ENCODE peak calls at places on chromosome 15, in seven cellular contexts. P is neuronal stem cell; V is mesenchymal stem cell; B is GM23248; E is CD4-positive, CD25-positive, alpha-beta regulatory T cell; N is gastrocnemius medialis; Q is effector memory CD4-positive, alpha-beta T cell. F is an unnamed sample.
A peak's percentile ranks its signal among the peaks of the same experiment; 100 is the strongest.

GRCh38 chr15:37046876-37047614 is 53.3 kb downstream of the MEIS2 start:
- DNase-seq in P (peak; percentile 53), V (peak; percentile 38), B (peak; percentile 60), E (no peak), N (no peak), Q (no peak), F (no peak)

GRCh38 chr15:41666353-41666920 is 6.2 kb downstream of the MGA start:
- DNase-seq in P (no peak), V (peak; percentile 57), B (peak; percentile 54), E (no peak), N (no peak), Q (no peak), F (no peak)

GRCh38 chr15:76160426-76161152 is 100.8 kb downstream of the TMEM266 start:
- DNase-seq in P (no peak), V (no peak), B (peak; percentile 18), E (no peak), N (no peak), Q (no peak), F (no peak)

GRCh38 chr15:91866971-91867372 is 13.5 kb downstream of the SLCO3A1 start:
- DNase-seq in P (no peak), V (peak; percentile 5), B (peak; percentile 64), E (no peak), N (no peak), Q (no peak), F (peak; percentile 88)

GRCh38 chr15:89812126-89812846 is 2.4 kb downstream of the ANPEP start:
- DNase-seq in P (no peak), V (no peak), B (peak; percentile 88), E (no peak), N (peak; percentile 62), Q (no peak), F (peak; percentile 90)

GRCh38 chr15:23052522-23052921 is 13.2 kb upstream of the TUBGCP5 start:
- DNase-seq in P (no peak), V (no peak), B (no peak), E (no peak), N (no peak), Q (no peak), F (no peak)

GRCh38 chr15:46710561-46710960 is 1006.7 kb upstream of the SEMA6D start:
- DNase-seq in P (no peak), V (no peak), B (no peak), E (no peak), N (no peak), Q (no peak), F (no peak)

GRCh38 chr15:41483519-41483918 is 10.2 kb upstream of the ITPKA start:
- DNase-seq in P (no peak), V (no peak), B (no peak), E (no peak), N (no peak), Q (no peak), F (no peak)

GRCh38 chr15:58437531-58438105 is 5.8 kb downstream of the LIPC start:
- DNase-seq in P (no peak), V (no peak), B (no peak), E (no peak), N (no peak), Q (no peak), F (no peak)

GRCh38 chr15:75672646-75673425 is 25.1 kb downstream of the SNX33 start:
- DNase-seq in P (no peak), V (peak; percentile 97), B (peak; percentile 63), E (no peak), N (no peak), Q (no peak), F (peak; percentile 58)

GRCh38 chr15:45425135-45425534 is 46.8 kb upstream of the GATM start:
- DNase-seq in P (no peak), V (peak; percentile 32), B (peak; percentile 77), E (no peak), N (no peak), Q (no peak), F (no peak)

GRCh38 chr15:98455899-98456298 is 192.4 kb upstream of the IGF1R start:
- DNase-seq in P (no peak), V (no peak), B (peak; percentile 19), E (no peak), N (no peak), Q (no peak), F (no peak)

GRCh38 chr15:45307230-45307924 is 55.3 kb downstream of the SLC28A2 start:
- DNase-seq in P (no peak), V (peak; percentile 43), B (peak; percentile 78), E (no peak), N (no peak), Q (no peak), F (no peak)

GRCh38 chr15:79919090-79919748 is 22.4 kb upstream of the MTHFS start:
- DNase-seq in P (no peak), V (no peak), B (no peak), E (no peak), N (no peak), Q (no peak), F (peak; percentile 49)

GRCh38 chr15:79918278-79918677 is 21.5 kb upstream of the MTHFS start:
- DNase-seq in P (no peak), V (no peak), B (no peak), E (no peak), N (no peak), Q (no peak), F (no peak)

GRCh38 chr15:79916424-79916823 is 19.6 kb upstream of the MTHFS start:
- DNase-seq in P (no peak), V (no peak), B (no peak), E (no peak), N (no peak), Q (no peak), F (no peak)

GRCh38 chr15:79919749-79920511 is 23.1 kb upstream of the MTHFS start:
- DNase-seq in P (no peak), V (no peak), B (no peak), E (no peak), N (no peak), Q (no peak), F (no peak)

DNA sequence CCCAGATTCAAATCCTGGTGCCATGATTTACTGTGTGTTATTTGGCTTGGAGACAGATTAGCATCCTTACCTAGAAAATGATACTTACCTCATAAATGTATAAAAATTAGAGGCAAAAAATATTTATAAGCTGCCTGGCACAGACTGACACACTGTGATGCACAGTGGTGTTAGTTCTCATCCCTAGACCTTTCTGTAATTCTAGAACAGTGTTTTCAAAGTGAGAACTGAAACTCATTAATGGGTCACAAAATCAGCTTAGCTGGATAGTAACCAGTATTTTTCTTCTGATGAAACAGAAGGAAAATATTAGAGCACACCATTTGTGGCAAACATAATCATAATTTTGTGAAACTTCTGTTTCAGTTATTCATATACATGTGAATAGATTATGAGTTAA is 17.9 kb upstream of the MTHFS start:
- DNase-seq in P (no peak), V (no peak), B (no peak), E (no peak), N (no peak), Q (no peak), F (no peak)
- H3K9me3 ChIP-seq in P (peaks cover 71% of the 10 kb centered on the region), V (peaks cover 69% of the 10 kb centered on the region), B (peaks cover 7% of the 10 kb centered on the region), E (peaks cover 54% of the 10 kb centered on the region), N (peaks cover 17% of the 10 kb centered on the region), Q (peaks cover 25% of the 10 kb centered on the region), F (peaks cover 3% of the 10 kb centered on the region)

GRCh38 chr15:63478243-63478642 is 26.1 kb upstream of the USP3 start:
- DNase-seq in P (no peak), V (no peak), B (no peak), E (no peak), N (no peak), Q (no peak), F (no peak)

GRCh38 chr15:63473999-63474809 is 30.2 kb upstream of the USP3 start:
- DNase-seq in P (no peak), V (peak; percentile 97), B (peak; percentile 87), E (no peak), N (no peak), Q (peak; percentile 11), F (no peak)

GRCh38 chr15:63475670-63476069 is 28.7 kb upstream of the USP3 start:
- DNase-seq in P (no peak), V (no peak), B (no peak), E (no peak), N (no peak), Q (no peak), F (no peak)

GRCh38 chr15:63474810-63475316 is 29.5 kb upstream of the USP3 start:
- DNase-seq in P (no peak), V (peak; percentile 42), B (peak; percentile 43), E (no peak), N (no peak), Q (no peak), F (no peak)

DNA sequence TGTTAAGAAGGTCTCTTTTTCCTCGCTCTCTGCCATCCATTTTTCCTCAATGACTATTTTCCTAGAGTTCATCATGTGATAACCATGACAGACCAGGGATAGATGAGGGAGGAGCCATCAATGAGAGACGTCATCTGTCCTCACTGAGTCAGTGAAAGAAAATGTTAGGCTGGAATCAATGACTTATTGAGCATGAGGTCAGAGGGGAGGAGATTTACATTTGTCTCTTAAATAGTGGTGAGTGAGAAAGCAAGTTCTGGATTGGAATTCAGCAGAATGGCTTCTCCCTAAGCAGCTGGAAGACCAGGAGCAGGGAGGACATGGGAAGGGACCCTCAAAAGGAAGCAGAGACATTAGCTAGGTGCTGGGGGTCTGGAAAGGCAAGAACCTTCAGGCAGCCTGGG is 28.2 kb upstream of the USP3 start:
- DNase-seq in P (no peak), V (peak; percentile 99), B (peak; percentile 98), E (no peak), N (no peak), Q (no peak), F (no peak)
- H3K4me1 ChIP-seq in P (peaks cover 16% of the 10 kb centered on the region), V (peaks cover 42% of the 10 kb centered on the region), B (peaks cover 46% of the 10 kb centered on the region), E (peaks cover 46% of the 10 kb centered on the region), N (peaks cover 5% of the 10 kb centered on the region), Q (peaks cover 59% of the 10 kb centered on the region), F (peaks cover 4% of the 10 kb centered on the region)

DNA sequence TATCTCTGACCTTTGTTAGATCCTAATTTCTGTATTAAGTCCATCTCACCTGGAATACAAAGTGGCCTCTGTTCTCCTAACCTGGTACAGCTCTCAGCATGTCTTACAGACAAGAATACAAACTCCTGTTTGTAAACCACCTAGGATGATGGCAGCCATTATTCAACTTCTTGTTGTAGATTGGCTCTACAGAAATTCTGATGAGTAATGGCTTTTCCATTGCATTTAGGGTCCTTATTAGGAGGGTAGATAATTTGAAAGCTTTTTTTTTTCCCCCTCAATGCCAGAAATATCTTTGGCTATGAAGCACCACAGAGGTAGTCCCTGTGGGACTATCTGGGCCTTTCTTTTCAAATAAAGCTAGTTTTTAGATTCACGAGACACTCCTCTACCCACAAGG is 9.8 kb downstream of the NR2E3 start:
- DNase-seq in P (no peak), V (no peak), B (no peak), E (no peak), N (no peak), Q (no peak), F (no peak)
- H3K9me3 ChIP-seq in P (peaks cover 42% of the 10 kb centered on the region), V (peaks cover 76% of the 10 kb centered on the region), B (no peaks in the 10 kb centered on the region), E (peaks cover 21% of the 10 kb centered on the region), N (peaks cover 11% of the 10 kb centered on the region), Q (peaks cover 7% of the 10 kb centered on the region), F (peaks cover 3% of the 10 kb centered on the region)

GRCh38 chr15:101194246-101195138 is 57.4 kb downstream of the CHSY1 start:
- DNase-seq in P (no peak), V (no peak), B (peak; percentile 45), E (no peak), N (no peak), Q (no peak), F (no peak)

GRCh38 chr15:101192081-101192480 is 59.8 kb downstream of the CHSY1 start:
- DNase-seq in P (no peak), V (no peak), B (no peak), E (no peak), N (no peak), Q (no peak), F (no peak)

GRCh38 chr15:101193781-101194180 is 58.1 kb downstream of the CHSY1 start:
- DNase-seq in P (no peak), V (no peak), B (peak; percentile 38), E (no peak), N (no peak), Q (no peak), F (no peak)

GRCh38 chr15:101191242-101191641 is 60.6 kb downstream of the CHSY1 start:
- DNase-seq in P (no peak), V (no peak), B (peak; percentile 71), E (no peak), N (no peak), Q (no peak), F (no peak)

GRCh38 chr15:101193063-101193712 is 58.7 kb downstream of the CHSY1 start:
- DNase-seq in P (no peak), V (no peak), B (peak; percentile 92), E (no peak), N (no peak), Q (no peak), F (peak; percentile 81)
- H3K4me1 ChIP-seq in P (peaks cover 13% of the 10 kb centered on the region), V (peaks cover 25% of the 10 kb centered on the region), B (peaks cover 64% of the 10 kb centered on the region), E (peaks cover 31% of the 10 kb centered on the region), N (peaks cover 56% of the 10 kb centered on the region), Q (peaks cover 9% of the 10 kb centered on the region), F (peaks cover 12% of the 10 kb centered on the region)